ENCODE peak calls at places on chromosomes 7 and 10, in nine cellular contexts. E is fibroblast of lung, L is H1, Z is GM23248, X is IMR-90, W is mesendoderm, A is HCT116, K is neural progenitor cell, Q is NT2/D1. H is an unnamed sample. For H3K27me3, the result is how much of the 10 kb centered on the place peaks cover.

GRCh38 chr10:21336476-21337170 is 188.9 kb downstream of the SKIDA1 start:
- DNase-seq in A (peak), L (peak), X (peak), W (peak), E (peak), Q (peak), K (peak), Z (peak), H (peak)

GRCh38 chr7:148803094-148803493 is 81.0 kb downstream of the EZH2 start:
- DNase-seq in Z (no peak), E (no peak), K (no peak), X (no peak), Q (no peak), L (no peak), W (no peak), A (no peak), H (no peak)

GRCh38 chr7:150371996-150372270 is 3.3 kb downstream of the REPIN1 start:
- DNase-seq in K (no peak), A (no peak), X (no peak), E (no peak), W (no peak), Q (no peak), L (no peak), Z (no peak), H (no peak)

GRCh38 chr7:70097639-70098038 is 499.4 kb downstream of the AUTS2 start:
- DNase-seq in W (no peak), L (no peak), K (no peak), Q (no peak), X (no peak), A (no peak), E (no peak), Z (no peak), H (no peak)

GRCh38 chr10:97319671-97320479 is 804 bp downstream of the FRAT1 start:
- DNase-seq in Q (no peak), X (no peak), E (no peak), W (peak), A (no peak), K (peak), Z (peak), L (peak), H (peak)

GRCh38 chr10:32005050-32005449 is 51.2 kb downstream of the KIF5B start:
- DNase-seq in L (no peak), X (peak), W (peak), Z (peak), Q (no peak), K (peak), E (peak), A (peak), H (peak)

GRCh38 chr7:116284390-116284789 is 74.1 kb downstream of the TES start:
- DNase-seq in W (no peak), E (peak), A (no peak), Q (no peak), K (no peak), X (peak), Z (peak), L (no peak), H (peak)

GRCh38 chr7:148584154-148584827 is 6.3 kb upstream of the C7orf33 start:
- DNase-seq in K (no peak), Q (no peak), Z (no peak), X (no peak), A (no peak), L (no peak), W (no peak), E (no peak), H (no peak)

GRCh38 chr7:113797420-113797995 is 121.3 kb downstream of the PPP1R3A start:
- DNase-seq in E (no peak), K (no peak), X (no peak), Q (no peak), W (no peak), L (no peak), A (no peak), Z (no peak), H (no peak)

DNA sequence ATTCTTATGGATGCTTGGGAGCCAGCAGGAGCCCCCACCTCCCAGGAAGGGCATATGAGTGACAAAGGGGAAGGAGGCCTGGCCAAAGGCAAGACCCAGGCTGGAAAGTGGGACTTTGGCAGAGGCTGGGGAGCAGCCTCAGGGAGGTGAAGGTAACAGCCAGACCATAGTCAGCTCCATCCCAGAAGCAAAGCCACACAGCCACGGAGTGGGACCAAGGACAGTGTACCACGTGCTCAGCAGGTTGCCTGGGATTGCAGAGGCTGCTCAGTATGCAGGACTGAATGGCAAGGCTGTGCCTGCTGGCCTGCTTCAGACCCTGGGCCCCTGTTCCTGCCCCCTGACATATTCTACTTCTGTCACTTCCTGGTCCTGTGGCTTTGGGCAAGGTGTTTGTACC is 17.6 kb upstream of the GPR26 start:
- DNase-seq in X (no peak), Z (no peak), Q (no peak), A (no peak), K (no peak), W (no peak), L (no peak), E (no peak), H (no peak)
- H3K9ac ChIP-seq in X (no peak), Z (no peak), Q (no peak), A (no peak), K (no peak), W (no peak), L (no peak), E (no peak), H (no peak)

GRCh38 chr7:29196971-29197370 is 2.4 kb downstream of the CHN2 start:
- DNase-seq in E (no peak), Q (no peak), W (peak), L (no peak), A (no peak), Z (no peak), K (no peak), X (no peak), H (no peak)
- H3K27me3 ChIP-seq in E (under half), Q (half or more), W (under half), L (under half), A (under half), Z (half or more), K (half or more), X (under half), H (under half)

GRCh38 chr10:34707656-34708055 is 107.4 kb downstream of the PARD3 start:
- DNase-seq in A (no peak), X (no peak), W (no peak), E (no peak), Q (no peak), K (no peak), Z (no peak), L (no peak), H (no peak)

GRCh38 chr10:34709637-34710390 is 105.3 kb downstream of the PARD3 start:
- DNase-seq in Q (no peak), X (peak), A (no peak), W (no peak), K (no peak), L (no peak), Z (no peak), E (peak), H (no peak)

GRCh38 chr10:34711500-34711899 is 103.6 kb downstream of the PARD3 start:
- DNase-seq in Q (no peak), L (no peak), W (no peak), Z (no peak), E (peak), X (no peak), K (no peak), A (no peak), H (no peak)

GRCh38 chr10:34713875-34714274 is 101.2 kb downstream of the PARD3 start:
- DNase-seq in K (no peak), X (peak), Q (no peak), W (peak), L (no peak), Z (peak), E (no peak), A (no peak), H (peak)

GRCh38 chr10:34710391-34710751 is 104.7 kb downstream of the PARD3 start:
- DNase-seq in E (peak), A (no peak), L (no peak), Z (peak), X (peak), K (no peak), W (no peak), Q (no peak), H (peak)
- H3K9ac ChIP-seq in E (no peak), A (no peak), L (no peak), Z (no peak), X (no peak), K (no peak), W (no peak), Q (no peak), H (no peak)

GRCh38 chr10:30041394-30042105 is 17.8 kb downstream of the JCAD start:
- DNase-seq in Z (no peak), E (no peak), A (no peak), X (no peak), L (no peak), W (no peak), Q (no peak), K (no peak), H (no peak)
- H3K27me3 ChIP-seq in Z (under half), E (under half), A (under half), X (under half), L (under half), W (under half), Q (under half), K (under half), H (under half)

H was measured in mammary epithelial cell.